ENCODE peak calls at places on chromosomes 12 and 14, in five cellular contexts. One of them, this sample, is unnamed.

GRCh38 chr14:30252800-30253425 is 306.0 kb upstream of the G2E3 start:
- DNase-seq in prostate gland: no peak
- DNase-seq in A549: no peak
- DNase-seq in CD8-positive, alpha-beta memory T cell: no peak
- DNase-seq in thoracic aorta: no peak
- DNase-seq in this sample: no peak

GRCh38 chr14:42192659-42193425 is 586.2 kb downstream of the LRFN5 start:
- DNase-seq in prostate gland: peak; percentile 9
- DNase-seq in A549: peak; percentile 17
- DNase-seq in CD8-positive, alpha-beta memory T cell: no peak
- DNase-seq in thoracic aorta: no peak
- DNase-seq in this sample: no peak

GRCh38 chr12:23596568-23596967 is 352.9 kb downstream of the SOX5 start:
- DNase-seq in prostate gland: no peak
- DNase-seq in A549: no peak
- DNase-seq in CD8-positive, alpha-beta memory T cell: no peak
- DNase-seq in thoracic aorta: no peak
- DNase-seq in this sample: no peak

GRCh38 chr12:68529869-68530268 is 80.8 kb upstream of the RAP1B start:
- DNase-seq in prostate gland: no peak
- DNase-seq in A549: no peak
- DNase-seq in CD8-positive, alpha-beta memory T cell: no peak
- DNase-seq in thoracic aorta: no peak
- DNase-seq in this sample: no peak

GRCh38 chr14:65412881-65413738 is 580 bp downstream of the FUT8 start:
- DNase-seq in prostate gland: peak; percentile 57
- DNase-seq in A549: peak; percentile 44
- DNase-seq in CD8-positive, alpha-beta memory T cell: peak; percentile 57
- DNase-seq in thoracic aorta: peak; percentile 3
- DNase-seq in this sample: peak; percentile 69

GRCh38 chr14:105952222-105952621 is 425.8 kb downstream of the TMEM121 start:
- DNase-seq in prostate gland: no peak
- DNase-seq in A549: no peak
- DNase-seq in CD8-positive, alpha-beta memory T cell: no peak
- DNase-seq in thoracic aorta: no peak
- DNase-seq in this sample: no peak

GRCh38 chr12:94545937-94546771 is 86.5 kb upstream of the CEP83 start:
- DNase-seq in prostate gland: peak; percentile 40
- DNase-seq in A549: peak; percentile 70
- DNase-seq in CD8-positive, alpha-beta memory T cell: no peak
- DNase-seq in thoracic aorta: no peak
- DNase-seq in this sample: peak; percentile 85

GRCh38 chr12:109927622-109928021 is 27.5 kb downstream of the TCHP start:
- DNase-seq in prostate gland: no peak
- DNase-seq in A549: peak; percentile 78
- DNase-seq in CD8-positive, alpha-beta memory T cell: peak; percentile 6
- DNase-seq in thoracic aorta: no peak
- DNase-seq in this sample: peak; percentile 87

GRCh38 chr12:104750061-104750460 is 208.0 kb downstream of the SLC41A2 start:
- DNase-seq in prostate gland: no peak
- DNase-seq in A549: no peak
- DNase-seq in CD8-positive, alpha-beta memory T cell: no peak
- DNase-seq in thoracic aorta: no peak
- DNase-seq in this sample: peak; percentile 11

GRCh38 chr14:99169776-99170356 is 102.1 kb downstream of the BCL11B start:
- DNase-seq in prostate gland: no peak
- DNase-seq in A549: no peak
- DNase-seq in CD8-positive, alpha-beta memory T cell: no peak
- DNase-seq in thoracic aorta: no peak
- DNase-seq in this sample: peak; percentile 70

GRCh38 chr12:18750087-18750486 is 12.2 kb downstream of the CAPZA3 start:
- DNase-seq in prostate gland: no peak
- DNase-seq in A549: no peak
- DNase-seq in CD8-positive, alpha-beta memory T cell: no peak
- DNase-seq in thoracic aorta: no peak
- DNase-seq in this sample: no peak

GRCh38 chr14:102320033-102320660 is 601 bp downstream of the ZNF839 start:
- DNase-seq in prostate gland: peak; percentile 23
- DNase-seq in A549: peak; percentile 36
- DNase-seq in CD8-positive, alpha-beta memory T cell: peak; percentile 29
- DNase-seq in thoracic aorta: no peak
- DNase-seq in this sample: no peak

GRCh38 chr12:115597157-115597712 is 680.3 kb downstream of the MED13L start:
- DNase-seq in prostate gland: no peak
- DNase-seq in A549: no peak
- DNase-seq in CD8-positive, alpha-beta memory T cell: no peak
- DNase-seq in thoracic aorta: no peak
- DNase-seq in this sample: no peak

DNA sequence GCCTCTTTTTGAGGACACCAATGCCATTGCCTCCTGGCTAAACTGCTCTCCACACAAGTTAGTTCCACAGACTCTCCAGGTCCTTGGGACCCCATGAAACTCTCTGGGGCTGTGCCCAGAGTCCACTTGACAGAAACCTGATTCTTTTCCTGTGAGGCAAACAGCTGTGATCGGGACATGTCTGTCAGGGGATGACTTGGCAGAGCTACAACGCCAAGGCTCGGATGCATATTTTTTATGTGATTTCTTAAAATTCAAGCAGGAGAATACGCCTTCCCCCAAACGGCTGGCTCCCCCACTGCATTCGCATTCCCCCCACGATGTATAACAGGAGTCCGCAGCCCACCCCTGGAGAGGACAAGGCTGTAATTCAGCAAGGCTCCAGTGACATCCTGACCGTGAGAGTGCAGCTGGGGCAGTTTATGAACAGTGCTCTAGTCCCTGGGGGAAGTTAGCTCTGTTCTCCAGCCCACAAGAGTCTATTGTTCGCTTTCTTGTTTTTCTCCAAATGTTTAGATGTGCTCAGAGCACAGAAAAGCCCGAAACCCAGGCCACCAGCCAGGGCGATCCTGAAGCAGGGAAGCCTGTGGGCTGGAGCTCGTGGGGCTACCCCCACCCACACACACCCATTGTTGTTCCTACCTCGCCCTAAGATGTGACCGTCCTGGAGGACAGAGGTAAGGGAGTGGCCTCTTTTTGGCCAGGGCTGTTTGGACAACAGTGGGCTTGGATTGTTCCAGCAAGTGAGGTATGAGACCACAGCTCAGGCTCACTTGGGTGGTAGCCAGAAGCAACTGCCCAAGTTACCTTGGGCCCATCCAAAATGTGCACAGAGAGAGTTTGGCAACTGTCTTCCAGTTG is 159.5 kb downstream of the ZFP36L1 start:
- DNase-seq in prostate gland: no peak
- DNase-seq in A549: no peak
- DNase-seq in CD8-positive, alpha-beta memory T cell: no peak
- DNase-seq in thoracic aorta: no peak
- DNase-seq in this sample: no peak
- H3K4me3 ChIP-seq in prostate gland: no peak overlapping the region
- H3K4me3 ChIP-seq in A549: no peak overlapping the region
- H3K4me3 ChIP-seq in CD8-positive, alpha-beta memory T cell: no peak overlapping the region
- H3K4me3 ChIP-seq in thoracic aorta: no peak overlapping the region
- H3K4me3 ChIP-seq in this sample: no peak overlapping the region

GRCh38 chr14:75049731-75050201 is 1.5 kb downstream of the MLH3 start:
- DNase-seq in prostate gland: no peak
- DNase-seq in A549: no peak
- DNase-seq in CD8-positive, alpha-beta memory T cell: no peak
- DNase-seq in thoracic aorta: no peak
- DNase-seq in this sample: no peak

GRCh38 chr14:75047506-75047905 is 3.8 kb downstream of the MLH3 start:
- DNase-seq in prostate gland: no peak
- DNase-seq in A549: no peak
- DNase-seq in CD8-positive, alpha-beta memory T cell: no peak
- DNase-seq in thoracic aorta: no peak
- DNase-seq in this sample: no peak

GRCh38 chr14:75050852-75051555 is at the start of gene MLH3:
- DNase-seq in prostate gland: peak; percentile 80
- DNase-seq in A549: peak; percentile 93
- DNase-seq in CD8-positive, alpha-beta memory T cell: peak; percentile 77
- DNase-seq in thoracic aorta: peak; percentile 21
- DNase-seq in this sample: peak; percentile 95

GRCh38 chr14:75048101-75048500 is 3.2 kb downstream of the MLH3 start:
- DNase-seq in prostate gland: no peak
- DNase-seq in A549: no peak
- DNase-seq in CD8-positive, alpha-beta memory T cell: no peak
- DNase-seq in thoracic aorta: no peak
- DNase-seq in this sample: no peak

DNA sequence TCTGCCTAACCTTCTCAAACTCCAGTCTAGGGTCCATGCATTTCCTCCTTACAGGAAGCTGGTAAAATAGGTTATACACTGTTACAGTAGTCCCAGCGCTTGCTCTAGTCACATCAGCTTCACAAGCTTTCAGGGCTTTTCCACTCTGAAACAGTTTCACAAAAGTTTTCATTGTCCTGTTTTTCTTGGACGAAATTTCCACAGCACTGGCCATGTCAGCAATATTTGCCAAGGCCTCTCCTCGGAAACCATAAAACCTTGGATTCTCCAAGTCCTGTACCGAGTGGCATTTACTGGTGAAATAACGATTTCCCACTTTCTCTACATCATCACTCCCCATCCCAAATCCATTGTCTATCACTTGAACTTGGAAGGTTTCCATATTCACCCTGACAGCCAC is 2.1 kb downstream of the MLH3 start:
- DNase-seq in prostate gland: no peak
- DNase-seq in A549: no peak
- DNase-seq in CD8-positive, alpha-beta memory T cell: no peak
- DNase-seq in thoracic aorta: no peak
- DNase-seq in this sample: no peak
- H3K4me3 ChIP-seq in prostate gland: no peak overlapping the region
- H3K4me3 ChIP-seq in A549: no peak overlapping the region
- H3K4me3 ChIP-seq in CD8-positive, alpha-beta memory T cell: no peak overlapping the region
- H3K4me3 ChIP-seq in thoracic aorta: peak overlapping the region; percentile 16
- H3K4me3 ChIP-seq in this sample: no peak overlapping the region

DNA sequence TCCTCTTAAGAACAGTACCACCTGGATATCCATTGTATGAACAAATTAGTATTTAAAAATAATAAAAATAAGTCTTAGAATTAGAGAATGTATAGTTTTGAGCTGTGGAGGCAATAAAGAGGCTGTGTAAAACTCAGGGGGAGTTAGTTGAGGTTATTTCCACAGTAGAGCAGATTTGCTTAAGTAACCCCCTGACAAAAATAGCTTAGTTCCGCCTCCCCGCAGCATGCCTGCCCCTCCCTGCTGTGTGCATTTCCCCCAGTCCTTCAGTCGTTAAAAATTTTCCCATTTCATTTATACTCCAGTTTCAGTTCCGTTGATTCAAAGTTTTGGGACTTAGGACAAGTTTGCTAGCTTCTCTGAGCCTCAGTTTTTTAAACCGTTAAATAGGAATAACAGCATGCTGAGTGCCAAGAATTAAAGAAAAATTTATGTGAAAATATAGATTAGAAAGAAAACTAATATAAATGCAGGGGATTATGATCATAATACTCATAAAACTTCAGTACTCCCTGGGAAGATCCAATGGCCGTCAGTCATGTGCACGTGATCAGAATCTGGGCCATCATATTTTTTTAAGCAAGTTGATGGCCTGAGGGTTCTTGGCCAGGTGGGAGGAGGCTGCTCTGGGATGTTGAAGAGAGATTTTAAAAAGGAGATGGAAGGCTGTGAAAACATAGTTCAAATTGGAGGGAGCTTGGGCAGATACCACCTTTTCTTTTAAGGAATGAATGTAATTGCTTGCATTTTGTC is 14.5 kb upstream of the SLC38A2 start:
- DNase-seq in prostate gland: no peak
- DNase-seq in A549: no peak
- DNase-seq in CD8-positive, alpha-beta memory T cell: no peak
- DNase-seq in thoracic aorta: no peak
- DNase-seq in this sample: peak; percentile 33
- H3K4me3 ChIP-seq in prostate gland: no peak overlapping the region
- H3K4me3 ChIP-seq in A549: peak overlapping the region; percentile 10
- H3K4me3 ChIP-seq in CD8-positive, alpha-beta memory T cell: no peak overlapping the region
- H3K4me3 ChIP-seq in thoracic aorta: peak overlapping the region; percentile 61
- H3K4me3 ChIP-seq in this sample: no peak overlapping the region

GRCh38 chr12:42483534-42483857 is 106.0 kb downstream of the PRICKLE1 start:
- DNase-seq in prostate gland: peak; percentile 11
- DNase-seq in A549: no peak
- DNase-seq in CD8-positive, alpha-beta memory T cell: no peak
- DNase-seq in thoracic aorta: no peak
- DNase-seq in this sample: peak; percentile 73
- H3K4me3 ChIP-seq in prostate gland: peak overlapping the region; percentile 55
- H3K4me3 ChIP-seq in A549: peak overlapping the region; percentile 90
- H3K4me3 ChIP-seq in CD8-positive, alpha-beta memory T cell: peak overlapping the region; percentile 48
- H3K4me3 ChIP-seq in thoracic aorta: peak overlapping the region; percentile 95
- H3K4me3 ChIP-seq in this sample: peak overlapping the region; percentile 81

GRCh38 chr12:578743-579449 is 84.3 kb downstream of the NINJ2 start:
- DNase-seq in prostate gland: no peak
- DNase-seq in A549: no peak
- DNase-seq in CD8-positive, alpha-beta memory T cell: no peak
- DNase-seq in thoracic aorta: no peak
- DNase-seq in this sample: peak; percentile 51

GRCh38 chr12:574475-575128 is 88.6 kb downstream of the NINJ2 start:
- DNase-seq in prostate gland: no peak
- DNase-seq in A549: no peak
- DNase-seq in CD8-positive, alpha-beta memory T cell: no peak
- DNase-seq in thoracic aorta: no peak
- DNase-seq in this sample: no peak

GRCh38 chr12:576613-577110 is 86.6 kb downstream of the NINJ2 start:
- DNase-seq in prostate gland: no peak
- DNase-seq in A549: no peak
- DNase-seq in CD8-positive, alpha-beta memory T cell: no peak
- DNase-seq in thoracic aorta: no peak
- DNase-seq in this sample: no peak

GRCh38 chr12:575129-575502 is 88.1 kb downstream of the NINJ2 start:
- DNase-seq in prostate gland: no peak
- DNase-seq in A549: no peak
- DNase-seq in CD8-positive, alpha-beta memory T cell: no peak
- DNase-seq in thoracic aorta: no peak
- DNase-seq in this sample: no peak

DNA sequence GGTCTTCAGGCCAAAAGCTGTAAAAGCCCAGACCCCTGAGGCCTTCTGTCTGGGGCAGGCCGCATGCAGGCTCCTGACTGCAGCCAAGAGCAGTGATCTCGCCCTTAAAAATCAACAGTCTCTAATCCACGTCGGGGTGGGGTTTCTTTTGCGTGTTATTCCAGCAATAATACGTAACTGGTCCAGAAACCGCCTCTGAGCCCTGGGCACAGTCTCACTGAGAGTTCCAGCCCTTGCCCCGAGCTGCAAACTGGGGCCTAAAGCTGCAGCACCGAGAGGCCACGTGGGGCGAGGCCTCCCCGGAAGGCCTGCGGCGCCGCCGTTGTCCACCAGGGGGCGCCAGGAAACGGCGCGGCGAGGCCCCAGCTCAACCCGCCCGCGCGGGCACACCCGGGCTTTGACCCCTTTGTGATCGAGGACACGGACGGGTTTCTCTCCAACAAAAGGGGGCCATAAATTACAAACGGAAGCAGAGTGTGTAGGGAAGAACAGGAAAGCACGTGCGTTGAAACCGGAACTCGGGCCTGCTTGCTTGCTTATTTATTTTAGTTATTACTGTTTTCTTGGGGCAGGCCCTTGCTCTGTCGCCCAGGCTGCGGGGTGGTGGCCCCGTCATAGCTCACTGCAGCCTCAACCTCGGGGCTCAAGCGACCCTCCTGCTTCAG is 87.2 kb downstream of the NINJ2 start:
- DNase-seq in prostate gland: peak; percentile 33
- DNase-seq in A549: peak; percentile 84
- DNase-seq in CD8-positive, alpha-beta memory T cell: peak; percentile 76
- DNase-seq in thoracic aorta: no peak
- DNase-seq in this sample: peak; percentile 98
- H3K4me3 ChIP-seq in prostate gland: no peak overlapping the region
- H3K4me3 ChIP-seq in A549: no peak overlapping the region
- H3K4me3 ChIP-seq in CD8-positive, alpha-beta memory T cell: peak overlapping the region; percentile 30
- H3K4me3 ChIP-seq in thoracic aorta: peak overlapping the region; percentile 53
- H3K4me3 ChIP-seq in this sample: no peak overlapping the region

GRCh38 chr14:91872517-91873470 is 5.5 kb upstream of the TC2N start:
- DNase-seq in prostate gland: peak; percentile 94
- DNase-seq in A549: peak; percentile 37
- DNase-seq in CD8-positive, alpha-beta memory T cell: peak; percentile 56
- DNase-seq in thoracic aorta: peak; percentile 54
- DNase-seq in this sample: no peak
- H3K4me3 ChIP-seq in prostate gland: no peak overlapping the region
- H3K4me3 ChIP-seq in A549: no peak overlapping the region
- H3K4me3 ChIP-seq in CD8-positive, alpha-beta memory T cell: peak overlapping the region; percentile 85
- H3K4me3 ChIP-seq in thoracic aorta: peak overlapping the region; percentile 38
- H3K4me3 ChIP-seq in this sample: no peak overlapping the region